ENCODE peak calls at places on chromosomes 3 and 15, in five cellular contexts. V is AG20443, O is frontal cortex, R is T follicular helper cell, A is NCI-H1436. C is an unnamed sample.

GRCh38 chr3:10703875-10704274 is 112.2 kb upstream of the SLC6A11 start:
- DNase-seq in V (peak; percentile 23), R (no peak), O (no peak), A (no peak), C (peak; percentile 49)

GRCh38 chr3:172836390-172836997 is 86.0 kb downstream of the ECT2 start:
- DNase-seq in O (peak; percentile 7), A (peak; percentile 58), R (no peak), V (peak; percentile 29), C (no peak)

GRCh38 chr15:88108991-88109390 is 147.5 kb downstream of the NTRK3 start:
- DNase-seq in V (no peak), A (no peak), R (no peak), O (no peak), C (no peak)

GRCh38 chr3:168285506-168285905 is 189.8 kb upstream of the GOLIM4 start:
- DNase-seq in R (no peak), O (no peak), A (no peak), V (no peak), C (no peak)

GRCh38 chr3:101873619-101874018 is 24.3 kb downstream of the NFKBIZ start:
- DNase-seq in A (no peak), O (no peak), V (no peak), R (no peak), C (no peak)

GRCh38 chr15:89747708-89748682 is 3.1 kb downstream of the MESP1 start:
- DNase-seq in R (no peak), V (no peak), O (no peak), A (no peak), C (no peak)

GRCh38 chr3:18080198-18080689 is 337.8 kb upstream of the TBC1D5 start:
- DNase-seq in R (no peak), O (no peak), A (no peak), V (peak; percentile 50), C (no peak)

GRCh38 chr3:62554264-62554799 is 181.0 kb upstream of the FEZF2 start:
- DNase-seq in R (no peak), V (no peak), O (no peak), A (no peak), C (peak; percentile 28)

GRCh38 chr15:25786040-25786439 is 77.1 kb downstream of the ATP10A start:
- DNase-seq in A (no peak), O (no peak), V (no peak), R (no peak), C (no peak)

GRCh38 chr3:101202640-101203039 is 117.7 kb downstream of the IMPG2 start:
- DNase-seq in V (no peak), O (no peak), A (no peak), R (no peak), C (no peak)

GRCh38 chr3:50194128-50194902 is 2.9 kb downstream of the GNAT1 start:
- DNase-seq in R (peak; percentile 84), O (peak; percentile 92), A (peak; percentile 30), V (peak; percentile 86), C (peak; percentile 99)

GRCh38 chr3:130997291-130997690 is 29.3 kb downstream of the ASTE1 start:
- DNase-seq in A (no peak), O (no peak), R (no peak), V (no peak), C (no peak)

GRCh38 chr15:98647026-98647773 is 1.1 kb upstream of the IGF1R start:
- DNase-seq in V (peak; percentile 80), A (no peak), O (peak; percentile 69), R (peak; percentile 39), C (peak; percentile 51)

GRCh38 chr3:177410734-177411133 is 213.5 kb upstream of the TBL1XR1 start:
- DNase-seq in A (peak; percentile 69), V (no peak), R (no peak), O (no peak), C (no peak)

GRCh38 chr3:108862865-108863798 is 40.5 kb downstream of the TRAT1 start:
- DNase-seq in R (no peak), O (no peak), V (no peak), A (no peak), C (no peak)

GRCh38 chr3:87298111-87298718 is 21.8 kb upstream of the POU1F1 start:
- DNase-seq in R (no peak), A (peak; percentile 4), O (peak; percentile 19), V (peak; percentile 34), C (no peak)

GRCh38 chr3:193955719-193956118 is 180.2 kb upstream of the HES1 start:
- DNase-seq in R (no peak), O (no peak), V (no peak), A (no peak), C (no peak)

GRCh38 chr3:62161306-62161705 is 212.0 kb downstream of the FEZF2 start:
- DNase-seq in O (no peak), R (no peak), V (peak; percentile 55), A (no peak), C (no peak)